ENCODE peak calls at places on chromosomes 11 and 22, in eight cellular contexts. P, T, A, O, S, B, L and D are unnamed samples.

GRCh38 chr22:27387561-27387960 is 414.0 kb downstream of the MN1 start:
- DNase-seq in S (no peak), A (no peak), L (no peak), O (no peak), B (no peak), P (no peak), T (no peak), D (no peak)

GRCh38 chr22:33539902-33540751 is 380.1 kb downstream of the LARGE1 start:
- DNase-seq in T (no peak), P (peak; percentile 98), S (peak; percentile 20), B (peak; percentile 81), O (peak; percentile 5), A (peak; percentile 9), L (peak; percentile 35), D (no peak)

GRCh38 chr11:128480665-128481064 is 106.7 kb downstream of the ETS1 start:
- DNase-seq in T (no peak), P (no peak), A (no peak), S (no peak), L (no peak), O (no peak), B (no peak), D (no peak)

GRCh38 chr11:33089776-33090175 is 50.4 kb downstream of the TCP11L1 start:
- DNase-seq in S (no peak), O (peak; percentile 73), T (no peak), B (no peak), P (peak; percentile 17), L (no peak), A (no peak), D (no peak)

GRCh38 chr11:85737738-85738137 is 51.7 kb upstream of the CCDC89 start:
- DNase-seq in A (no peak), O (no peak), P (no peak), B (no peak), T (no peak), S (no peak), L (no peak), D (no peak)

GRCh38 chr11:126397016-126397415 is 41.5 kb downstream of the ST3GAL4 start:
- DNase-seq in A (no peak), L (no peak), T (no peak), O (no peak), S (no peak), P (no peak), B (no peak), D (no peak)

GRCh38 chr11:115153135-115153534 is 351.1 kb downstream of the CADM1 start:
- DNase-seq in T (no peak), O (peak; percentile 33), B (no peak), A (no peak), S (no peak), P (peak; percentile 19), L (no peak), D (no peak)

GRCh38 chr11:74570266-74571061 is 21.9 kb upstream of the POLD3 start:
- DNase-seq in A (no peak), S (no peak), B (peak; percentile 69), L (peak; percentile 13), T (peak; percentile 48), P (peak; percentile 70), O (peak; percentile 53), D (no peak)

GRCh38 chr11:116605543-116605942 is 167.2 kb downstream of the BUD13 start:
- DNase-seq in L (no peak), P (peak; percentile 35), T (peak; percentile 32), A (no peak), O (peak; percentile 11), B (peak; percentile 44), S (no peak), D (no peak)

GRCh38 chr22:22348127-22348814 is 103.7 kb downstream of the VPREB1 start:
- DNase-seq in S (no peak), B (peak; percentile 57), T (peak; percentile 26), A (no peak), L (no peak), P (peak; percentile 7), O (no peak), D (no peak)

GRCh38 chr22:37982151-37982838 is 2.1 kb downstream of the SOX10 start:
- DNase-seq in L (no peak), T (no peak), P (no peak), B (no peak), A (no peak), S (no peak), O (no peak), D (no peak)

GRCh38 chr11:31240340-31240904 is 129.1 kb downstream of the DCDC1 start:
- DNase-seq in P (peak; percentile 73), O (peak; percentile 33), A (no peak), B (peak; percentile 22), S (no peak), T (peak; percentile 59), L (no peak), D (no peak)

GRCh38 chr11:86132667-86133310 is 63.9 kb upstream of the PICALM start:
- DNase-seq in T (no peak), O (no peak), L (no peak), A (no peak), S (no peak), B (no peak), P (no peak), D (no peak)

GRCh38 chr11:95404370-95404769 is 173.4 kb upstream of the SESN3 start:
- DNase-seq in S (no peak), O (no peak), T (no peak), A (no peak), B (no peak), L (no peak), P (no peak), D (no peak)

GRCh38 chr11:130206141-130206540 is 46.6 kb downstream of the ST14 start:
- DNase-seq in B (no peak), L (no peak), O (no peak), A (no peak), P (no peak), T (no peak), S (no peak), D (no peak)

GRCh38 chr11:30758946-30759501 is 172.9 kb upstream of the MPPED2 start:
- DNase-seq in S (no peak), O (no peak), T (no peak), A (no peak), P (no peak), B (no peak), L (no peak), D (no peak)

GRCh38 chr11:46234261-46234660 is 43.2 kb upstream of the CREB3L1 start:
- DNase-seq in T (no peak), O (no peak), B (no peak), S (no peak), P (no peak), A (no peak), L (no peak), D (no peak)

GRCh38 chr11:130802567-130802966 is 113.7 kb downstream of the SNX19 start:
- DNase-seq in P (no peak), T (no peak), A (no peak), O (no peak), L (no peak), S (no peak), B (no peak), D (no peak)

GRCh38 chr11:86620796-86621575 is 51.4 kb downstream of the ME3 start:
- DNase-seq in B (peak; percentile 27), A (no peak), O (peak; percentile 73), T (no peak), S (no peak), P (no peak), L (no peak), D (no peak)

GRCh38 chr22:25051073-25051472 is 98.6 kb downstream of the KIAA1671 start:
- DNase-seq in A (no peak), S (no peak), P (peak; percentile 35), O (no peak), T (peak; percentile 23), B (no peak), L (no peak), D (no peak)
- TF ChIP-seq CTCF in A (no peak), S (no peak), P (no peak), O (peak; percentile 6), T (no peak), B (no peak), L (no peak), D (no peak)

GRCh38 chr11:83019888-83020579 is 51.7 kb downstream of the RAB30 start:
- DNase-seq in T (no peak), B (peak; percentile 45), O (no peak), P (no peak), A (no peak), L (no peak), S (peak; percentile 87), D (no peak)
- H3K27ac ChIP-seq in T (no peak overlapping the region), B (no peak overlapping the region), O (no peak overlapping the region), P (no peak overlapping the region), A (no peak overlapping the region), L (peak overlapping the region; percentile 22), S (peak overlapping the region; percentile 64), D (no peak overlapping the region)

GRCh38 chr11:93528757-93529639 is 14.2 kb downstream of the SMCO4 start:
- DNase-seq in P (no peak), T (no peak), L (peak; percentile 19), O (no peak), A (no peak), S (peak; percentile 58), B (peak; percentile 38), D (no peak)

GRCh38 chr11:93529707-93530467 is 13.3 kb downstream of the SMCO4 start:
- DNase-seq in A (no peak), T (no peak), L (no peak), B (peak; percentile 63), O (peak; percentile 41), S (no peak), P (no peak), D (no peak)

GRCh38 chr11:93532285-93532789 is 10.9 kb downstream of the SMCO4 start:
- DNase-seq in O (peak; percentile 25), B (no peak), L (no peak), A (no peak), T (no peak), P (no peak), S (no peak), D (no peak)

GRCh38 chr11:93528252-93528651 is 14.9 kb downstream of the SMCO4 start:
- DNase-seq in L (no peak), A (no peak), S (peak; percentile 62), O (no peak), P (no peak), T (no peak), B (peak; percentile 40), D (no peak)

GRCh38 chr11:93530468-93530826 is 12.7 kb downstream of the SMCO4 start:
- DNase-seq in O (no peak), T (no peak), A (no peak), P (no peak), L (no peak), B (no peak), S (no peak), D (no peak)
- H3K4me1 ChIP-seq in O (peaks cover 3% of the 10 kb centered on the region), T (peaks cover 5% of the 10 kb centered on the region), A (peaks cover 40% of the 10 kb centered on the region), P (no peaks in the 10 kb centered on the region), L (peaks cover 49% of the 10 kb centered on the region), B (peaks cover 32% of the 10 kb centered on the region), S (peaks cover 65% of the 10 kb centered on the region), D (peaks cover 25% of the 10 kb centered on the region)

DNA sequence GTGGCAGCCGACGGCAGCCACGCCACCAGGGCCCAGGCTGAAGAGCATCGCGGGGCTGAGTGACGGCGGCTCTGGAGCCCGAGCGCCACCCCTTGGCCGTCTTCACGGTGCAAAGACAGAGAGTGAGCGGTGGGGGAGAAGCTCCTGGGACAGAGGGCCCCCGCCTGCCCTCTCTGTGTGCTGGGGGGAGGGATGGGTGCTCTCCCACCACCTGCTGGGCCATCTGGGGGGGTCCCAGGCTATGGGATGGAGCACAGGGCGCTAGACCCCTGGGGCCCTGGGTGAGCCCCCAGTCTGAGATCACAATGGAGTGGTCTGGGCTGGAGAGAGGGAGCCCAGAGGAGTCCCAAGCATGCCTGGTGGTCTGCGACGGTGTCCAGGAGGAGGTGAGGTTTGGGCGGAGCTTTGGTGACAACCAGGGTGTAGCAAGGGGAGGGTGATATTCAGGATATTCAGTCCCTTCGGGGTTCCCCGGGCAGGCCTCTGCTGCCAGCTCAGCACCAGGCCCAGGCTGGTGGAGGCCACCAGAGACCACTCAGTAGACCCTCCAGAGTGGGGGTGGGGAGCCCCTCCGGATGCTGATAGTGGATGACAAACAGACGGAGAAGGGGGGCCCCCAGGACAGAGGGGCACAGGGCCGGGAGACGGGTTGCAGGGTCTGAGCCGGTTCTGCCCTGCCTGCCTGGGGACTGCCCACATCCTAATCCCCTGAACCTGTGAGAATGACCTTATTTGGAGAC is 78.1 kb upstream of the PRR5 start:
- DNase-seq in A (no peak), P (peak; percentile 46), B (peak; percentile 53), O (peak; percentile 22), S (no peak), L (no peak), T (no peak), D (no peak)
- TF ChIP-seq CTCF in A (no peak), P (peak; percentile 65), B (no peak), O (peak; percentile 63), S (no peak), L (peak; percentile 42), T (peak; percentile 52), D (peak; percentile 23)